ENCODE peak calls at places on chromosomes 16 and 17, in eight cellular contexts. G is ovary, R is prostate gland, E is tibial nerve, A is A549, K is IMR-90, P is heart left ventricle, U is uterus. Z is an unnamed sample.
A peak's percentile ranks its signal among the peaks of the same experiment; 100 is the strongest.

GRCh38 chr16:12178251-12178990 is 201.9 kb downstream of the SNX29 start:
- DNase-seq in G (peak; percentile 51), R (no peak), E (no peak), A (no peak), K (peak; percentile 83), P (peak; percentile 45), U (peak; percentile 63), Z (peak; percentile 71)

GRCh38 chr16:50315346-50315997 is 49.1 kb downstream of the ADCY7 start:
- DNase-seq in G (peak; percentile 29), R (no peak), E (no peak), A (no peak), K (no peak), P (no peak), U (no peak), Z (no peak)

GRCh38 chr17:68910789-68911431 is 44.3 kb downstream of the ABCA8 start:
- DNase-seq in G (no peak), R (no peak), E (no peak), A (no peak), K (no peak), P (no peak), U (no peak), Z (no peak)

GRCh38 chr16:85254921-85255320 is 142.6 kb upstream of the CIBAR2 start:
- DNase-seq in G (no peak), R (no peak), E (no peak), A (no peak), K (no peak), P (no peak), U (no peak), Z (no peak)

GRCh38 chr17:73357981-73358380 is 46.2 kb upstream of the CDC42EP4 start:
- DNase-seq in G (no peak), R (no peak), E (no peak), A (no peak), K (no peak), P (no peak), U (no peak), Z (no peak)

GRCh38 chr17:34519286-34519685 is 60.1 kb upstream of the TMEM132E start:
- DNase-seq in G (no peak), R (no peak), E (no peak), A (peak; percentile 21), K (no peak), P (no peak), U (no peak), Z (no peak)

GRCh38 chr16:54847609-54848008 is 83.1 kb upstream of the IRX5 start:
- DNase-seq in G (no peak), R (no peak), E (no peak), A (no peak), K (no peak), P (no peak), U (no peak), Z (no peak)

GRCh38 chr16:14600164-14600563 is 29.9 kb downstream of the PARN start:
- DNase-seq in G (no peak), R (no peak), E (no peak), A (peak; percentile 59), K (peak; percentile 41), P (no peak), U (no peak), Z (no peak)

GRCh38 chr17:35913611-35914010 is 17.0 kb downstream of the RDM1 start:
- DNase-seq in G (no peak), R (no peak), E (no peak), A (no peak), K (no peak), P (no peak), U (no peak), Z (no peak)

GRCh38 chr17:55620023-55620422 is 102.6 kb downstream of the TMEM100 start:
- DNase-seq in G (no peak), R (no peak), E (no peak), A (no peak), K (no peak), P (no peak), U (no peak), Z (no peak)

GRCh38 chr16:79897087-79897443 is 296.5 kb upstream of the MAF start:
- DNase-seq in G (no peak), R (no peak), E (no peak), A (no peak), K (no peak), P (no peak), U (no peak), Z (no peak)

GRCh38 chr16:86052926-86053325 is 154.0 kb downstream of the IRF8 start:
- DNase-seq in G (no peak), R (no peak), E (no peak), A (no peak), K (no peak), P (no peak), U (no peak), Z (no peak)

GRCh38 chr17:29930399-29931010 is 477 bp upstream of the SSH2 start:
- DNase-seq in G (no peak), R (peak; percentile 4), E (no peak), A (no peak), K (peak; percentile 41), P (no peak), U (no peak), Z (no peak)

GRCh38 chr16:64695684-64696083 is 426.2 kb downstream of the CDH11 start:
- DNase-seq in G (no peak), R (no peak), E (no peak), A (no peak), K (no peak), P (no peak), U (no peak), Z (no peak)

DNA sequence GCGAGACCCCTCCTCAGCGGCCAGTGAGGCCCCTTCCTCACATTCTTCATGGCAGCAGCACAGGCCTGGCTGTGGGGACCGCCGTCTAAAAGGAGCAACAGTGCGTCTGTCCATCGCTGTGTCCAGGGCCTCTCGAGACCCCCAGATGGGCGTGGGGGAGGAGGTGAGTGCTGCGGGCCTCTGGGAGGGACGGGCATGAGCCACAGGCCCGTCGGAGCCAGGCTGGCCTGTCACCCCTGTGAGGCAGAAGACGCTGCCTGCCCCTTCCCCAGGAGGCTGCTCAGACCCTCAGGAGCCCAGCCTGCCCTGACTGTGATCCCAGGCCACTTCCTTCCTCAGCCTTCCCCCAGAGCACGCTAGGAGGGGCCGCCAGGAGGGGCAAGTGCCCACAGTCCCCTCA is 2.1 kb upstream of the PYCR1 start:
- DNase-seq in G (no peak), R (no peak), E (no peak), A (no peak), K (no peak), P (no peak), U (no peak), Z (no peak)
- H3K4me3 ChIP-seq in G (no peak overlapping the region), R (no peak overlapping the region), E (no peak overlapping the region), A (no peak overlapping the region), K (no peak overlapping the region), P (no peak overlapping the region), U (no peak overlapping the region), Z (peak overlapping the region; percentile 44)

GRCh38 chr17:2090210-2090641 is 35.3 kb downstream of the HIC1 start:
- DNase-seq in G (no peak), R (no peak), E (no peak), A (no peak), K (no peak), P (no peak), U (peak; percentile 18), Z (no peak)
- TF ChIP-seq POLR2A in G (no peak), R (no peak), E (no peak), A (no peak), K (no peak), P (no peak), U (no peak), Z (no peak)

GRCh38 chr16:48903054-48903453 is 293.1 kb upstream of the N4BP1 start:
- DNase-seq in G (no peak), R (no peak), E (no peak), A (no peak), K (no peak), P (no peak), U (no peak), Z (no peak)
- TF ChIP-seq CTCF in G (no peak), R (no peak), E (no peak), A (no peak), K (no peak), P (no peak), U (no peak), Z (no peak)

DNA sequence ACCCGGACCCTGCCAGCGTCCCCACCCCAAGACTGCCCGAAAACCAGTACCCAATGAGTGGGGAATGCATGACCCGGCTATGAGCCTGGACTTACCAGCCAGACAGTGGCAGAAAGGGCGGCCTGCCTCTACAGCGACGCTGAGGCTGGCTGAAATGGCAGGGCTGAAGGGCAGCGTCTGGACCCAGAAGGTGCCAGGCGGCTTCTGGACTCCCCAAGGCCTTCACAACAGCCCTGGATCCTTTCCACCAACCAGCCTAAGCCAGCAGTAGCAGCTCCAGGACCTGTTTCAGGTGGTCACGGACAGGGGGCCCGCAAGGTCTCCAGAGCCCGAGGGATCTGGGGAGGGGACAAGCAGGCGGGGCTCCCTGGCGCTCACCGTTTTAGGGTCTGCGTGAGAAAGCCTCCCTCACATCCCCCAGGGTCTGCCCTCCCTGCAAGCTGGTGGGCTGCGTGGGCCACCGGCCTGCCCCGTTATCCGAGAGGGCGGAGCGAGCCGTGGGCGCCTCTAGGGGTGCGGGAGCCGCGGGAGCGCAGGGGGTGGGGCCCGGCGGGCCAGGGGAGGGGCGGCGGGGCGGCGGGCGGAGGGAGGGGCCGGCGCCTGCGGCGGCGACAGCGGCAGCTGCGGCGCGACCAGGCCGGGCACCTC is at the start of gene RIPOR1:
- DNase-seq in G (peak; percentile 75), R (no peak), E (no peak), A (peak; percentile 42), K (no peak), P (peak; percentile 78), U (peak; percentile 62), Z (peak; percentile 59)
- H3K4me3 ChIP-seq in G (peak within 1 kb of the TSS; percentile 88), R (peak within 1 kb of the TSS; percentile 77), E (peak within 1 kb of the TSS; percentile 100), A (peak within 1 kb of the TSS; percentile 73), K (peak within 1 kb of the TSS; percentile 85), P (peak within 1 kb of the TSS; percentile 73), U (peak within 1 kb of the TSS; percentile 93), Z (peak within 1 kb of the TSS; percentile 90)

GRCh38 chr16:25106567-25107465 is 4.7 kb upstream of the LCMT1 start:
- DNase-seq in G (peak; percentile 98), R (peak; percentile 93), E (peak; percentile 88), A (peak; percentile 90), K (peak; percentile 77), P (peak; percentile 96), U (peak; percentile 95), Z (peak; percentile 93)
- TF ChIP-seq POLR2A in G (peak; percentile 55), R (peak; percentile 20), E (peak; percentile 52), A (peak; percentile 90), K (peak; percentile 81), P (no peak), U (no peak), Z (peak; percentile 48)

GRCh38 chr17:45648642-45649041 is 135.5 kb upstream of the CRHR1 start:
- DNase-seq in G (no peak), R (no peak), E (no peak), A (no peak), K (no peak), P (no peak), U (no peak), Z (no peak)
- TF ChIP-seq CTCF in G (no peak), R (no peak), E (no peak), A (no peak), K (no peak), P (no peak), U (no peak), Z (no peak)